ENCODE peak calls at places on chromosome 20, in four cellular contexts. G is CD8-positive, alpha-beta T cell; X is thoracic aorta; Y is hepatocyte. J is an unnamed sample.

GRCh38 chr20:56504373-56505005 is 20.1 kb upstream of the FAM209A start:
- DNase-seq in X (no peak), Y (no peak), G (no peak), J (no peak)

GRCh38 chr20:7038029-7038428 is 270.5 kb downstream of the BMP2 start:
- DNase-seq in Y (no peak), G (no peak), X (no peak), J (no peak)

GRCh38 chr20:11305406-11305805 is 612.3 kb upstream of the BTBD3 start:
- DNase-seq in X (no peak), Y (no peak), G (no peak), J (no peak)

GRCh38 chr20:37552415-37552814 is 24.7 kb upstream of the BLCAP start:
- DNase-seq in G (no peak), X (no peak), Y (no peak), J (no peak)

GRCh38 chr20:5369622-5370021 is 52.9 kb upstream of the PROKR2 start:
- DNase-seq in G (no peak), Y (no peak), X (no peak), J (no peak)

GRCh38 chr20:33686008-33686983 is at the start of gene E2F1:
- DNase-seq in Y (peak), X (peak), G (peak), J (peak)

GRCh38 chr20:21353236-21353635 is 44.1 kb downstream of the NKX2-4 start:
- DNase-seq in X (no peak), Y (no peak), G (no peak), J (no peak)

GRCh38 chr20:8735674-8736073 is 333.2 kb upstream of the PLCB4 start:
- DNase-seq in X (no peak), Y (no peak), G (no peak), J (no peak)

GRCh38 chr20:2749343-2749950 is 51.0 kb downstream of the CPXM1 start:
- DNase-seq in G (no peak), X (no peak), Y (no peak), J (peak)

DNA sequence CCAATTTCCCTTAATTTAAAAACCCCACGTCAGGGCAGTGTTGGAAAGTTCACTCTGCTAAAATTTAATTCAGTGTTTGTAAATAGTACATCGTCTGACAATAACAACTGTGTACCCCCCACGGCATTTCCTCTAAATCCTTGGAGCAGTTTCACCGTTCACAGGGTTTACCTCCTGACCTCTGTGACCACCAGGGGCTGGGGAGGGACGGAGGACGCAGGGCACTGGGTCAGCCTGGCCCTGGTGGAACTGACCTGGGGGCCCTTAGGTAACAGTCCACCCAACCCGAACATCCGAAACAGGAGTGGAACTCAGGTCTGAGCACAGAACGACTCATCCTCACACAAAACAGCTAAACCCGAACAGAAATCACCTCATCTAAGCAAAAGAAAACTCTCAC is 2.1 kb downstream of the ZBTB46 start:
- DNase-seq in G (no peak), X (no peak), Y (no peak), J (no peak)
- H3K27ac ChIP-seq in G (no peak), X (no peak), Y (no peak), J (peak)

DNA sequence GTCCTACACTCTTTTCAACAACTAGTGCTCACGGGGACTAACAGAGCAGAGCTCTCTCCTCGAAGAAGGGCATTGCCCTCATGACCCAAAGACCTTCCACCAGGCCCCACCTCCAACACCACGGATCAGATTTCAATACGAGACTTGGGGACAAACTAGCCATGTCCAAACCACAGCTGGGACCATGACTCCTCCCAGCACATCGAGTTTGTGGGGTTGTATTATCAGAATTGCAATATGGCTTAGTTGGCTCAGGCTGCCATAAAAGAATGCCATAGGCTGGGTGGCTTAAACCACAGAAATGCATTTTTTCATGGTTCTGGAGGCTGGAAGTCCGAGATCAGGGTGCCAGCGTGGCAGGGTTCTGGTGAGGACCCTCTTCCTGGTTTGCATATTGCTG is 189.7 kb upstream of the PMEPA1 start:
- DNase-seq in X (no peak), Y (no peak), G (no peak), J (no peak)
- H3K27ac ChIP-seq in X (no peak), Y (no peak), G (no peak), J (no peak)

DNA sequence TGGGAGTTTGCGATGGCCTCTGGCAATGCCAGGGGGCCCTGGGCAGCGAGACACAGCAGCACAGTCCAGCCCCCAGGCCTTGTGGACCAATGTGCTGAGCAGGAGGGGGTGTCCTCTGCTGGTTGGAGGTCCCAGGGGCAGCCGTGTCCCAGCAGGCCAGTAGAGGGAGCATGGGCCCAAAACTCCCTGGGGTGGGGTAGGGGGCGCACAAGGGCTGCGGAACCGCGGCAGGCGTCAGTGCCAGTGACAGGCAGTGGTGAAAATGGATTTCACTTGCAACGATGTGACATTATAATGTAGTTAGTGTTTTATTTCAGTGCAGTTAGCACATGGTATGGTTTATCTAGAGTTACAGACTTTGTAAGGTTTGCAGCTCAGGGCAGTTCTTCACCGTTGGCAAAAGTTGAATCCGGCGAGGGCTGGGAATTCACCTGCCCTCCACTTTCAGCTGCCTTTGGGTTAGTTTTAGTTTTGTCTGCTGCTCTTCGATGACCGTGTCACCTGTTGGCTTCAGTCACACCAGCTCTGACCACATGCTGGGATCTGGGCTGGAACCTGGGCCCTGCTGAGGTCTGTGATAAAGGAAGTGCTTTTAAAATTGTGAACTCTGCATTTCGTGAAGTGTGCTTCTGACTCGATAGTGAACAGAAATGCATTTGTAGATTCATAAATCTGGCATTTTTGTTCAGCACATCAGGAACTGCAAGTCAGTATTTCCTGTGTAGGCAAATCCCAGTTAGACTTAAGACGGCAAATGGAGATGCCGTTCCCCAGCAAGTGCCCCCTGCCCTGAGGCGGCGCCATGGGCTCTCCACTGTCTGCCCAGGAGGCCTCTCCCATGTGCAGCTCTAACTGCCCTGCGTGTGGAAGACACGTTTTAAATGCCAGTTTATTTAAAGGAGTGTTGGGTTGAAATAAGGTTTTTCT is 46.8 kb downstream of the PYGB start:
- DNase-seq in Y (peak), X (no peak), G (peak), J (no peak)
- H3K27ac ChIP-seq in Y (peak), X (peak), G (no peak), J (no peak)

GRCh38 chr20:52210037-52210990 is 18.7 kb upstream of the ZFP64 start:
- DNase-seq in X (no peak), Y (no peak), G (no peak), J (no peak)
- H3K27ac ChIP-seq in X (no peak), Y (no peak), G (no peak), J (no peak)

GRCh38 chr20:62577447-62577846 is 64.9 kb upstream of the SLCO4A1 start:
- DNase-seq in X (no peak), G (no peak), Y (no peak), J (no peak)
- H3K27ac ChIP-seq in X (no peak), G (no peak), Y (no peak), J (no peak)

GRCh38 chr20:50151034-50151743 is 2.3 kb downstream of the PEDS1 start:
- DNase-seq in Y (no peak), X (no peak), G (no peak), J (no peak)

GRCh38 chr20:50152394-50153152 is 950 bp downstream of the PEDS1 start:
- DNase-seq in Y (peak), X (no peak), G (no peak), J (no peak)

GRCh38 chr20:50149481-50150254 is 3.9 kb downstream of the PEDS1 start:
- DNase-seq in X (no peak), G (no peak), Y (no peak), J (no peak)

GRCh38 chr20:50153153-50153499 is 397 bp downstream of the PEDS1 start:
- DNase-seq in G (peak), Y (no peak), X (no peak), J (no peak)

GRCh38 chr20:50153500-50154377 is at the start of gene PEDS1:
- DNase-seq in Y (peak), X (no peak), G (peak), J (peak)
- H3K27ac ChIP-seq in Y (peak), X (peak), G (peak), J (peak)

DNA sequence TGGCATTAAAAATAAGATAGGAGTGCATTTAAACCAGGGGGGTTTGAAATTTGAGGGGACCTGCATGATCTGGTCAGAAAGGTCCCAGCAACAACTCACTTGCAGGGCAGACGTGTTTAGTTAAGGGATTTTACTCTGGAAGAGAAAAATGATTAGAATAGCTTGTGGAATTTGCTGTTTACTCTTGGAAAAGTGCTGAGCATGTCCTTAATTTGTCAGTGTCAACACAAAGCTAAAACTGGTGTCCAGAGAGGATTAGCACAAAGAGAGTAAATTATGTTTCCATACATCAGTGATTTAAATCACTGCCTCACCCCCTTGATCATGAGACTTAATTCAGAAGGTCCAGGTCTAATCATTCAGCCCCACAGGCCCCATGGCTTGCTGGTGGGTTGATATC is 234.9 kb upstream of the RIN2 start:
- DNase-seq in Y (no peak), G (no peak), X (no peak), J (no peak)
- H3K27ac ChIP-seq in Y (no peak), G (no peak), X (no peak), J (no peak)

DNA sequence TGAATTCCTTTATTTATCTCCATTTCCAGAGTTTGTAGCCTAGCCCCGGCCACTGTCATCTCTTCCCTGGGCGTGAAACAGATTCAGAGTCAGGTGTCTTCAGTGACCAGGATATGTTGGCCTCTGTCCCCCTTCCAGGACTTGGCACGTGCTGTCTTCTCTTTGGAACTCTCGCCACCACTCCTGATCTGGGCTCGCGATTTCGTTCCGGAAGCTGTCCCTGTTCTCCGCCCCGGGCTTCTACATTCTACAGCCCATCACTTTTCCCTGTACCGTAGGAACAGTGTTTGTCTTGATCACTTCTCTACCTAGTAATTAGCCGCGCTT is 738 bp downstream of the GSS start:
- DNase-seq in G (no peak), X (no peak), Y (peak), J (no peak)
- H3K27ac ChIP-seq in G (peak), X (peak), Y (peak), J (peak)

GRCh38 chr20:53734006-53734688 is 140.5 kb upstream of the ZNF217 start:
- DNase-seq in Y (no peak), X (no peak), G (no peak), J (no peak)
- H3K27ac ChIP-seq in Y (no peak), X (no peak), G (no peak), J (no peak)

GRCh38 chr20:3766832-3767433 is 620 bp downstream of the ADISSP start:
- DNase-seq in G (peak), X (no peak), Y (no peak), J (no peak)
- H3K27ac ChIP-seq in G (peak), X (no peak), Y (no peak), J (no peak)

J was measured in kidney.